ENCODE peak calls at places on chromosome 22, in six cellular contexts. O, C, M, D, H and L are unnamed samples.

GRCh38 chr22:27125539-27125938 is 468.2 kb downstream of the MIAT start:
- DNase-seq in O (no peak), C (no peak), M (no peak), D (no peak), H (no peak), L (no peak)

GRCh38 chr22:24466831-24467249 is 28.3 kb upstream of the UPB1 start:
- DNase-seq in O (no peak), C (peak; percentile 81), M (peak; percentile 74), D (no peak), H (no peak), L (no peak)

GRCh38 chr22:46934746-46935491 is 172.5 kb downstream of the TBC1D22A start:
- DNase-seq in O (no peak), C (peak; percentile 98), M (peak; percentile 94), D (peak; percentile 33), H (no peak), L (no peak)

GRCh38 chr22:22791438-22792181 is 96.0 kb upstream of the IGLL5 start:
- DNase-seq in O (no peak), C (no peak), M (no peak), D (no peak), H (no peak), L (no peak)

GRCh38 chr22:21657361-21658118 is 8.3 kb upstream of the PPIL2 start:
- DNase-seq in O (peak; percentile 70), C (peak; percentile 60), M (peak; percentile 68), D (peak; percentile 59), H (peak; percentile 69), L (peak; percentile 67)

GRCh38 chr22:45179276-45180049 is 15.7 kb downstream of the NUP50 start:
- DNase-seq in O (no peak), C (no peak), M (no peak), D (no peak), H (peak; percentile 15), L (no peak)

GRCh38 chr22:37491559-37492427 is 5.6 kb upstream of the MFNG start:
- DNase-seq in O (no peak), C (no peak), M (no peak), D (no peak), H (no peak), L (no peak)

GRCh38 chr22:18126606-18127005 is 16.0 kb downstream of the TUBA8 start:
- DNase-seq in O (no peak), C (no peak), M (no peak), D (no peak), H (no peak), L (no peak)

GRCh38 chr22:38505595-38506117 is 455 bp downstream of the DDX17 start:
- DNase-seq in O (peak; percentile 57), C (peak; percentile 72), M (peak; percentile 44), D (peak; percentile 58), H (peak; percentile 13), L (peak; percentile 38)

GRCh38 chr22:35631597-35631996 is 14.5 kb upstream of the MB start:
- DNase-seq in O (no peak), C (no peak), M (peak; percentile 50), D (no peak), H (no peak), L (no peak)

GRCh38 chr22:43201486-43202219 is 14.7 kb upstream of the TTLL12 start:
- DNase-seq in O (no peak), C (no peak), M (no peak), D (no peak), H (no peak), L (no peak)

GRCh38 chr22:22928666-22929380 is 41.2 kb downstream of the IGLL5 start:
- DNase-seq in O (peak; percentile 5), C (no peak), M (peak; percentile 20), D (no peak), H (peak; percentile 11), L (peak; percentile 10)

GRCh38 chr22:23749747-23750373 is 1.1 kb downstream of the ZNF70 start:
- DNase-seq in O (no peak), C (no peak), M (no peak), D (no peak), H (no peak), L (no peak)